ENCODE peak calls at places on chromosomes 2 and 18, in eight cellular contexts. R is T-helper 9 cell; O is effector memory CD4-positive, alpha-beta T cell; P is erythroblast; L is AG04450; C is aorta; Q is activated T-helper 1 cell treated with anti-CD3 and anti-CD28 coated beads, Interleukin-12 subunit alpha, Interleukin-12 subunit beta, Interleukin-2, Interleukin-4 antibody, amounts not matched to agents 30 ng/mL and 10 ng/mL and 1 ng/mL, durations not matched to agents 14 hours and 24 hours and 36 hours; X is stimulated activated CD4-positive, alpha-beta T cell treated with anti-CD3 and anti-CD28 coated beads, Interleukin-15, amount 100 ng/mL, for 24 hours. I is an unnamed sample.

GRCh38 chr2:26444236-26444635 is 33.7 kb downstream of the OTOF start:
- DNase-seq in R (no peak), O (no peak), P (no peak), L (no peak), C (no peak), Q (no peak), X (no peak), I (no peak)

GRCh38 chr2:116877944-116878343 is 936.5 kb upstream of the DDX18 start:
- DNase-seq in R (no peak), O (no peak), P (no peak), L (no peak), C (no peak), Q (no peak), X (no peak), I (no peak)

GRCh38 chr2:86786001-86786536 is 4.6 kb downstream of the CD8A start:
- DNase-seq in R (no peak), O (no peak), P (no peak), L (no peak), C (no peak), Q (no peak), X (no peak), I (no peak)

GRCh38 chr2:65537651-65538385 is 105.4 kb upstream of the SPRED2 start:
- DNase-seq in R (no peak), O (no peak), P (no peak), L (no peak), C (no peak), Q (no peak), X (no peak), I (no peak)

GRCh38 chr18:48623468-48624220 is 84.8 kb downstream of the CTIF start:
- DNase-seq in R (no peak), O (no peak), P (no peak), L (peak), C (no peak), Q (no peak), X (no peak), I (peak)

GRCh38 chr2:232584238-232584637 is 33.7 kb downstream of the EIF4E2 start:
- DNase-seq in R (no peak), O (no peak), P (no peak), L (no peak), C (no peak), Q (no peak), X (no peak), I (no peak)

GRCh38 chr2:70891572-70892356 is 43.9 kb upstream of the ATP6V1B1 start:
- DNase-seq in R (no peak), O (no peak), P (no peak), L (no peak), C (no peak), Q (no peak), X (no peak), I (no peak)

GRCh38 chr18:36757081-36757480 is 71.7 kb downstream of the TPGS2 start:
- DNase-seq in R (no peak), O (no peak), P (peak), L (peak), C (no peak), Q (no peak), X (no peak), I (peak)

GRCh38 chr2:228657807-228658402 is 476.4 kb upstream of the SPHKAP start:
- DNase-seq in R (no peak), O (no peak), P (peak), L (no peak), C (no peak), Q (no peak), X (no peak), I (peak)

GRCh38 chr18:46331316-46331715 is 227.1 kb downstream of the HAUS1 start:
- DNase-seq in R (no peak), O (no peak), P (no peak), L (no peak), C (no peak), Q (no peak), X (no peak), I (no peak)

GRCh38 chr18:9683418-9684396 is 24.4 kb upstream of the RAB31 start:
- DNase-seq in R (no peak), O (no peak), P (peak), L (no peak), C (peak), Q (no peak), X (no peak), I (peak)

GRCh38 chr2:181203412-181203811 is 223.0 kb downstream of the UBE2E3 start:
- DNase-seq in R (no peak), O (no peak), P (peak), L (peak), C (no peak), Q (no peak), X (no peak), I (peak)

GRCh38 chr2:85589982-85590791 is 5.4 kb upstream of the RNF181 start:
- DNase-seq in R (no peak), O (no peak), P (no peak), L (peak), C (peak), Q (no peak), X (no peak), I (no peak)

I was measured in amniotic stem cell.